ENCODE peak calls at places on chromosomes 12 and 14, in nine cellular contexts. One of them, this sample, is unnamed. For H3K27me3, the result is how much of the 10 kb centered on the place peaks cover.

GRCh38 chr12:14771651-14772137 is 31.6 kb downstream of the WBP11 start:
- DNase-seq in transverse colon: no peak
- DNase-seq in dorsolateral prefrontal cortex: no peak
- DNase-seq in lower lobe of right lung: no peak
- DNase-seq in Peyer's patch: no peak
- DNase-seq in body of pancreas: no peak
- DNase-seq in CD8-positive, alpha-beta memory T cell: peak
- DNase-seq in neural progenitor cell: peak
- DNase-seq in right atrium auricular region: no peak
- DNase-seq in this sample: no peak

GRCh38 chr14:68794856-68795601 is 2.2 kb upstream of the ZFP36L1 start:
- DNase-seq in transverse colon: peak
- DNase-seq in dorsolateral prefrontal cortex: no peak
- DNase-seq in lower lobe of right lung: no peak
- DNase-seq in Peyer's patch: peak
- DNase-seq in body of pancreas: peak
- DNase-seq in CD8-positive, alpha-beta memory T cell: peak
- DNase-seq in neural progenitor cell: peak
- DNase-seq in right atrium auricular region: peak
- DNase-seq in this sample: peak

GRCh38 chr12:111455448-111456320 is 50.0 kb downstream of the SH2B3 start:
- DNase-seq in transverse colon: no peak
- DNase-seq in dorsolateral prefrontal cortex: peak
- DNase-seq in lower lobe of right lung: no peak
- DNase-seq in Peyer's patch: no peak
- DNase-seq in body of pancreas: no peak
- DNase-seq in CD8-positive, alpha-beta memory T cell: no peak
- DNase-seq in neural progenitor cell: no peak
- DNase-seq in right atrium auricular region: peak
- DNase-seq in this sample: no peak

GRCh38 chr14:92121207-92121669 is 268 bp downstream of the NDUFB1 start:
- DNase-seq in transverse colon: peak
- DNase-seq in dorsolateral prefrontal cortex: peak
- DNase-seq in lower lobe of right lung: peak
- DNase-seq in Peyer's patch: peak
- DNase-seq in body of pancreas: peak
- DNase-seq in CD8-positive, alpha-beta memory T cell: no peak
- DNase-seq in neural progenitor cell: peak
- DNase-seq in right atrium auricular region: no peak
- DNase-seq in this sample: peak

GRCh38 chr12:49674318-49674985 is 32.8 kb downstream of the FMNL3 start:
- DNase-seq in transverse colon: no peak
- DNase-seq in dorsolateral prefrontal cortex: peak
- DNase-seq in lower lobe of right lung: no peak
- DNase-seq in Peyer's patch: peak
- DNase-seq in body of pancreas: no peak
- DNase-seq in CD8-positive, alpha-beta memory T cell: no peak
- DNase-seq in neural progenitor cell: no peak
- DNase-seq in right atrium auricular region: no peak
- DNase-seq in this sample: no peak

GRCh38 chr14:66910306-66910705 is 278.9 kb upstream of the GARIN2 start:
- DNase-seq in transverse colon: no peak
- DNase-seq in dorsolateral prefrontal cortex: no peak
- DNase-seq in lower lobe of right lung: no peak
- DNase-seq in Peyer's patch: no peak
- DNase-seq in body of pancreas: no peak
- DNase-seq in CD8-positive, alpha-beta memory T cell: no peak
- DNase-seq in neural progenitor cell: no peak
- DNase-seq in right atrium auricular region: no peak
- DNase-seq in this sample: no peak

GRCh38 chr12:6236641-6236940 is 36.4 kb downstream of the CD9 start:
- DNase-seq in transverse colon: no peak
- DNase-seq in dorsolateral prefrontal cortex: no peak
- DNase-seq in lower lobe of right lung: no peak
- DNase-seq in Peyer's patch: no peak
- DNase-seq in body of pancreas: no peak
- DNase-seq in CD8-positive, alpha-beta memory T cell: no peak
- DNase-seq in neural progenitor cell: no peak
- DNase-seq in right atrium auricular region: no peak
- DNase-seq in this sample: no peak

GRCh38 chr14:69153848-69154208 is 909 bp upstream of the DCAF5 start:
- DNase-seq in transverse colon: peak
- DNase-seq in dorsolateral prefrontal cortex: no peak
- DNase-seq in lower lobe of right lung: no peak
- DNase-seq in Peyer's patch: peak
- DNase-seq in body of pancreas: peak
- DNase-seq in CD8-positive, alpha-beta memory T cell: no peak
- DNase-seq in neural progenitor cell: peak
- DNase-seq in right atrium auricular region: peak
- DNase-seq in this sample: no peak

GRCh38 chr12:131192951-131193350 is 239.2 kb downstream of the ADGRD1 start:
- DNase-seq in transverse colon: no peak
- DNase-seq in dorsolateral prefrontal cortex: no peak
- DNase-seq in lower lobe of right lung: no peak
- DNase-seq in Peyer's patch: no peak
- DNase-seq in body of pancreas: no peak
- DNase-seq in CD8-positive, alpha-beta memory T cell: no peak
- DNase-seq in neural progenitor cell: no peak
- DNase-seq in right atrium auricular region: no peak
- DNase-seq in this sample: no peak

GRCh38 chr14:55699131-55700057 is 119.4 kb downstream of the KTN1 start:
- DNase-seq in transverse colon: peak
- DNase-seq in dorsolateral prefrontal cortex: no peak
- DNase-seq in lower lobe of right lung: no peak
- DNase-seq in Peyer's patch: no peak
- DNase-seq in body of pancreas: no peak
- DNase-seq in CD8-positive, alpha-beta memory T cell: no peak
- DNase-seq in neural progenitor cell: no peak
- DNase-seq in right atrium auricular region: no peak
- DNase-seq in this sample: no peak

GRCh38 chr12:92462049-92462448 is 240.7 kb upstream of the PLEKHG7 start:
- DNase-seq in transverse colon: peak
- DNase-seq in dorsolateral prefrontal cortex: no peak
- DNase-seq in lower lobe of right lung: no peak
- DNase-seq in Peyer's patch: peak
- DNase-seq in body of pancreas: no peak
- DNase-seq in CD8-positive, alpha-beta memory T cell: peak
- DNase-seq in neural progenitor cell: no peak
- DNase-seq in right atrium auricular region: no peak
- DNase-seq in this sample: no peak

GRCh38 chr14:104734601-104734990 is 10.6 kb downstream of the ADSS1 start:
- DNase-seq in transverse colon: no peak
- DNase-seq in dorsolateral prefrontal cortex: no peak
- DNase-seq in lower lobe of right lung: no peak
- DNase-seq in Peyer's patch: no peak
- DNase-seq in body of pancreas: no peak
- DNase-seq in CD8-positive, alpha-beta memory T cell: no peak
- DNase-seq in neural progenitor cell: no peak
- DNase-seq in right atrium auricular region: no peak
- DNase-seq in this sample: no peak

GRCh38 chr14:21911877-21912276 is 238.3 kb upstream of the OR4E1 start:
- DNase-seq in transverse colon: no peak
- DNase-seq in dorsolateral prefrontal cortex: no peak
- DNase-seq in lower lobe of right lung: no peak
- DNase-seq in Peyer's patch: no peak
- DNase-seq in body of pancreas: no peak
- DNase-seq in CD8-positive, alpha-beta memory T cell: no peak
- DNase-seq in neural progenitor cell: no peak
- DNase-seq in right atrium auricular region: no peak
- DNase-seq in this sample: no peak

GRCh38 chr12:53207042-53207441 is at the start of gene ITGB7:
- DNase-seq in transverse colon: peak
- DNase-seq in dorsolateral prefrontal cortex: no peak
- DNase-seq in lower lobe of right lung: no peak
- DNase-seq in Peyer's patch: peak
- DNase-seq in body of pancreas: no peak
- DNase-seq in CD8-positive, alpha-beta memory T cell: peak
- DNase-seq in neural progenitor cell: no peak
- DNase-seq in right atrium auricular region: no peak
- DNase-seq in this sample: no peak

GRCh38 chr14:51165415-51165814 is 70.5 kb upstream of the TRIM9 start:
- DNase-seq in transverse colon: no peak
- DNase-seq in dorsolateral prefrontal cortex: no peak
- DNase-seq in lower lobe of right lung: no peak
- DNase-seq in Peyer's patch: no peak
- DNase-seq in body of pancreas: no peak
- DNase-seq in CD8-positive, alpha-beta memory T cell: no peak
- DNase-seq in neural progenitor cell: no peak
- DNase-seq in right atrium auricular region: no peak
- DNase-seq in this sample: no peak

GRCh38 chr14:35821546-35822411 is 4.4 kb upstream of the BRMS1L start:
- DNase-seq in transverse colon: no peak
- DNase-seq in dorsolateral prefrontal cortex: no peak
- DNase-seq in lower lobe of right lung: no peak
- DNase-seq in Peyer's patch: no peak
- DNase-seq in body of pancreas: peak
- DNase-seq in CD8-positive, alpha-beta memory T cell: no peak
- DNase-seq in neural progenitor cell: no peak
- DNase-seq in right atrium auricular region: no peak
- DNase-seq in this sample: no peak

GRCh38 chr12:120242275-120242799 is 23.2 kb downstream of the PXN start:
- DNase-seq in transverse colon: no peak
- DNase-seq in dorsolateral prefrontal cortex: no peak
- DNase-seq in lower lobe of right lung: no peak
- DNase-seq in Peyer's patch: no peak
- DNase-seq in body of pancreas: no peak
- DNase-seq in CD8-positive, alpha-beta memory T cell: no peak
- DNase-seq in neural progenitor cell: no peak
- DNase-seq in right atrium auricular region: no peak
- DNase-seq in this sample: no peak

GRCh38 chr12:25293596-25293995 is 42.9 kb upstream of the KRAS start:
- DNase-seq in transverse colon: no peak
- DNase-seq in dorsolateral prefrontal cortex: no peak
- DNase-seq in lower lobe of right lung: no peak
- DNase-seq in Peyer's patch: no peak
- DNase-seq in body of pancreas: no peak
- DNase-seq in CD8-positive, alpha-beta memory T cell: no peak
- DNase-seq in neural progenitor cell: no peak
- DNase-seq in right atrium auricular region: no peak
- DNase-seq in this sample: no peak

GRCh38 chr14:103724116-103724515 is 8.5 kb downstream of the ZFYVE21 start:
- DNase-seq in transverse colon: peak
- DNase-seq in dorsolateral prefrontal cortex: peak
- DNase-seq in lower lobe of right lung: no peak
- DNase-seq in Peyer's patch: no peak
- DNase-seq in body of pancreas: peak
- DNase-seq in CD8-positive, alpha-beta memory T cell: no peak
- DNase-seq in neural progenitor cell: no peak
- DNase-seq in right atrium auricular region: peak
- DNase-seq in this sample: no peak

GRCh38 chr12:122205590-122205925 is 2.0 kb downstream of the B3GNT4 start:
- DNase-seq in transverse colon: no peak
- DNase-seq in dorsolateral prefrontal cortex: no peak
- DNase-seq in lower lobe of right lung: no peak
- DNase-seq in Peyer's patch: peak
- DNase-seq in body of pancreas: no peak
- DNase-seq in CD8-positive, alpha-beta memory T cell: no peak
- DNase-seq in neural progenitor cell: no peak
- DNase-seq in right atrium auricular region: no peak
- DNase-seq in this sample: no peak

GRCh38 chr14:75063491-75064204 is at the start of gene ACYP1:
- DNase-seq in transverse colon: peak
- DNase-seq in dorsolateral prefrontal cortex: peak
- DNase-seq in lower lobe of right lung: peak
- DNase-seq in Peyer's patch: peak
- DNase-seq in body of pancreas: peak
- DNase-seq in CD8-positive, alpha-beta memory T cell: peak
- DNase-seq in neural progenitor cell: peak
- DNase-seq in right atrium auricular region: peak
- DNase-seq in this sample: peak

GRCh38 chr12:131128556-131128955 is 174.8 kb downstream of the ADGRD1 start:
- DNase-seq in transverse colon: no peak
- DNase-seq in dorsolateral prefrontal cortex: no peak
- DNase-seq in lower lobe of right lung: no peak
- DNase-seq in Peyer's patch: peak
- DNase-seq in body of pancreas: no peak
- DNase-seq in CD8-positive, alpha-beta memory T cell: no peak
- DNase-seq in neural progenitor cell: no peak
- DNase-seq in right atrium auricular region: no peak
- DNase-seq in this sample: no peak

GRCh38 chr14:23299558-23299957 is 3.1 kb downstream of the PPP1R3E start:
- DNase-seq in transverse colon: no peak
- DNase-seq in dorsolateral prefrontal cortex: peak
- DNase-seq in lower lobe of right lung: no peak
- DNase-seq in Peyer's patch: peak
- DNase-seq in body of pancreas: no peak
- DNase-seq in CD8-positive, alpha-beta memory T cell: peak
- DNase-seq in neural progenitor cell: no peak
- DNase-seq in right atrium auricular region: peak
- DNase-seq in this sample: no peak
- H3K27ac ChIP-seq in transverse colon: peak
- H3K27ac ChIP-seq in dorsolateral prefrontal cortex: peak
- H3K27ac ChIP-seq in lower lobe of right lung: peak
- H3K27ac ChIP-seq in Peyer's patch: no peak
- H3K27ac ChIP-seq in body of pancreas: no peak
- H3K27ac ChIP-seq in CD8-positive, alpha-beta memory T cell: peak
- H3K27ac ChIP-seq in neural progenitor cell: no peak
- H3K27ac ChIP-seq in right atrium auricular region: peak
- H3K27ac ChIP-seq in this sample: peak

GRCh38 chr12:4813741-4814140 is 93.5 kb downstream of the GALNT8 start:
- DNase-seq in transverse colon: no peak
- DNase-seq in dorsolateral prefrontal cortex: no peak
- DNase-seq in lower lobe of right lung: no peak
- DNase-seq in Peyer's patch: no peak
- DNase-seq in body of pancreas: no peak
- DNase-seq in CD8-positive, alpha-beta memory T cell: no peak
- DNase-seq in neural progenitor cell: peak
- DNase-seq in right atrium auricular region: no peak
- DNase-seq in this sample: no peak
- H3K27me3 ChIP-seq in transverse colon: half or more
- H3K27me3 ChIP-seq in dorsolateral prefrontal cortex: under half
- H3K27me3 ChIP-seq in lower lobe of right lung: half or more
- H3K27me3 ChIP-seq in Peyer's patch: under half
- H3K27me3 ChIP-seq in body of pancreas: under half
- H3K27me3 ChIP-seq in CD8-positive, alpha-beta memory T cell: under half
- H3K27me3 ChIP-seq in neural progenitor cell: under half
- H3K27me3 ChIP-seq in right atrium auricular region: under half
- H3K27me3 ChIP-seq in this sample: under half

DNA sequence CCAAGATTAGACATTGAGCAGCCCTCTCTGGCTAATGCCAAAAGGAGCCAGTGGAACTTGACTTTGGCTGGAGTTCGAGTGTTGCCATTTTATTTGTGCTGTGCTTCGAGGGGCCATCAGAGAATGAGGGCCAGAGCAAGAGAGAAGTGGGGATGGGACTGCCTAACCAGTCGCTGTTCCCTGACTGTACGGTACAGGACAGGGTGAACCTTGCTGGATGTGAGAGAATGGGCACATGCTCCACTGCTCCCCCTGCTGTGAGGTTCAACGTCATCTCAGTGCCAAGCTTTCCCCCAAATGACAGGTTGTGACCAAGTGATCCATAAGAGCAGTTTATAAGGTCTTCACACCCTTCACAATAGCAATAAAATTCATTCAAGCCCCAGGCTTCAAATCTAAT is 55.1 kb upstream of the BCL11B start:
- DNase-seq in transverse colon: no peak
- DNase-seq in dorsolateral prefrontal cortex: no peak
- DNase-seq in lower lobe of right lung: no peak
- DNase-seq in Peyer's patch: no peak
- DNase-seq in body of pancreas: no peak
- DNase-seq in CD8-positive, alpha-beta memory T cell: no peak
- DNase-seq in neural progenitor cell: no peak
- DNase-seq in right atrium auricular region: no peak
- DNase-seq in this sample: no peak
- H3K27ac ChIP-seq in transverse colon: no peak
- H3K27ac ChIP-seq in dorsolateral prefrontal cortex: no peak
- H3K27ac ChIP-seq in lower lobe of right lung: no peak
- H3K27ac ChIP-seq in Peyer's patch: no peak
- H3K27ac ChIP-seq in body of pancreas: no peak
- H3K27ac ChIP-seq in CD8-positive, alpha-beta memory T cell: no peak
- H3K27ac ChIP-seq in neural progenitor cell: no peak
- H3K27ac ChIP-seq in right atrium auricular region: no peak
- H3K27ac ChIP-seq in this sample: no peak

GRCh38 chr12:56488041-56488955 is at the start of gene GLS2:
- DNase-seq in transverse colon: peak
- DNase-seq in dorsolateral prefrontal cortex: peak
- DNase-seq in lower lobe of right lung: peak
- DNase-seq in Peyer's patch: peak
- DNase-seq in body of pancreas: peak
- DNase-seq in CD8-positive, alpha-beta memory T cell: peak
- DNase-seq in neural progenitor cell: peak
- DNase-seq in right atrium auricular region: peak
- DNase-seq in this sample: peak
- H3K27me3 ChIP-seq in transverse colon: under half
- H3K27me3 ChIP-seq in dorsolateral prefrontal cortex: under half
- H3K27me3 ChIP-seq in lower lobe of right lung: under half
- H3K27me3 ChIP-seq in Peyer's patch: under half
- H3K27me3 ChIP-seq in body of pancreas: under half
- H3K27me3 ChIP-seq in CD8-positive, alpha-beta memory T cell: under half
- H3K27me3 ChIP-seq in neural progenitor cell: half or more
- H3K27me3 ChIP-seq in right atrium auricular region: under half
- H3K27me3 ChIP-seq in this sample: under half